ENCODE peak calls at places on chromosomes 4 and X, in six cellular contexts. L is lung microvascular endothelial cell; C is T-helper 2 cell; H is stimulated activated CD4-positive, alpha-beta T cell treated with anti-CD3 and anti-CD28 coated beads, Interleukin-12 subunit alpha, Interleukin-12 subunit beta, amount 100 ng/mL, for 4 hours; Q is amniotic stem cell; F is sigmoid colon. J is an unnamed sample.

GRCh38 chr4:112287258-112287873 is 1.7 kb upstream of the TIFA start:
- DNase-seq in L (no peak), C (peak; percentile 43), H (no peak), Q (no peak), F (no peak), J (no peak)

GRCh38 chr4:40328383-40328782 is 6.8 kb upstream of the CHRNA9 start:
- DNase-seq in L (no peak), C (no peak), H (no peak), Q (no peak), F (no peak), J (no peak)

GRCh38 chrX:16436348-16437188 is 213.4 kb upstream of the S100G start:
- DNase-seq in L (peak; percentile 81), C (no peak), H (peak; percentile 47), Q (peak; percentile 49), F (peak; percentile 68), J (peak; percentile 54)

GRCh38 chr4:25020240-25020639 is 10.5 kb downstream of the LGI2 start:
- DNase-seq in L (no peak), C (no peak), H (no peak), Q (no peak), F (no peak), J (no peak)

GRCh38 chrX:148146121-148146520 is 165.0 kb downstream of the FMR1NB start:
- DNase-seq in L (no peak), C (no peak), H (no peak), Q (no peak), F (no peak), J (no peak)

GRCh38 chr4:107444-108429 is 16.6 kb upstream of the ZNF718 start:
- DNase-seq in L (no peak), C (no peak), H (no peak), Q (no peak), F (no peak), J (no peak)

GRCh38 chr4:52968696-52969095 is 106.6 kb downstream of the RASL11B start:
- DNase-seq in L (no peak), C (no peak), H (no peak), Q (no peak), F (no peak), J (no peak)

GRCh38 chrX:45762699-45763647 is 562.3 kb upstream of the DIPK2B start:
- DNase-seq in L (no peak), C (no peak), H (no peak), Q (no peak), F (no peak), J (no peak)

GRCh38 chrX:31590581-31591113 is 518.8 kb upstream of the FTHL17 start:
- DNase-seq in L (peak; percentile 0), C (no peak), H (no peak), Q (no peak), F (no peak), J (peak; percentile 49)

GRCh38 chrX:110003167-110004156 is 548 bp downstream of the TMEM164 start:
- DNase-seq in L (no peak), C (no peak), H (no peak), Q (no peak), F (peak; percentile 65), J (no peak)

GRCh38 chr4:146095091-146095690 is 80.3 kb upstream of the LSM6 start:
- DNase-seq in L (peak; percentile 82), C (no peak), H (no peak), Q (peak; percentile 57), F (no peak), J (peak; percentile 70)

GRCh38 chr4:81198151-81198550 is 16.9 kb downstream of the PRKG2 start:
- DNase-seq in L (no peak), C (no peak), H (no peak), Q (no peak), F (no peak), J (no peak)

GRCh38 chrX:47817421-47817820 is 19.3 kb upstream of the ZNF81 start:
- DNase-seq in L (peak; percentile 11), C (no peak), H (no peak), Q (no peak), F (no peak), J (peak; percentile 49)

GRCh38 chr4:72846280-72847111 is 223.0 kb downstream of the COX18 start:
- DNase-seq in L (no peak), C (no peak), H (no peak), Q (no peak), F (no peak), J (no peak)

GRCh38 chr4:173399016-173399415 is at the start of gene SCRG1:
- DNase-seq in L (no peak), C (no peak), H (no peak), Q (no peak), F (peak; percentile 80), J (no peak)

J was measured in dermis microvascular lymphatic vessel endothelial cell.